ENCODE peak calls at places on chromosomes 1 and 21, in five cellular contexts. G is uterus, L is heart left ventricle, J is GM12878, F is IMR-90. C is an unnamed sample. For H3K36me3, the result is how much of the 10 kb centered on the place peaks cover.

GRCh38 chr1:233543338-233544255 is 70.3 kb upstream of the KCNK1 start:
- DNase-seq in F (peak), L (no peak), G (peak), J (no peak), C (no peak)

GRCh38 chr1:181087400-181087901 is 1.0 kb upstream of the IER5 start:
- DNase-seq in G (no peak), L (no peak), J (no peak), F (no peak), C (no peak)

GRCh38 chr21:33655591-33656221 is 13.4 kb downstream of the ITSN1 start:
- DNase-seq in J (no peak), L (no peak), F (peak), G (no peak), C (no peak)

GRCh38 chr1:229205854-229206253 is 65.1 kb upstream of the RAB4A start:
- DNase-seq in L (no peak), G (no peak), F (no peak), J (no peak), C (no peak)

GRCh38 chr1:22717038-22717758 is 6.6 kb downstream of the EPHB2 start:
- DNase-seq in L (no peak), J (no peak), F (no peak), G (no peak), C (no peak)

GRCh38 chr1:24152631-24153494 is 9.9 kb upstream of the IL22RA1 start:
- DNase-seq in J (no peak), G (no peak), F (no peak), L (no peak), C (no peak)

GRCh38 chr1:228370941-228371740 is 35.5 kb downstream of the TRIM11 start:
- DNase-seq in F (no peak), G (no peak), J (no peak), L (peak), C (peak)

GRCh38 chr1:43367904-43368645 is at the start of gene ELOVL1:
- DNase-seq in F (peak), G (peak), L (peak), J (peak), C (peak)

GRCh38 chr1:201295861-201296260 is 12.6 kb downstream of the PKP1 start:
- DNase-seq in F (peak), J (no peak), G (no peak), L (no peak), C (no peak)

GRCh38 chr1:202584707-202585590 is 125.3 kb downstream of the SYT2 start:
- DNase-seq in F (peak), L (no peak), J (no peak), G (no peak), C (no peak)

GRCh38 chr1:117783586-117784396 is 145.6 kb downstream of the GDAP2 start:
- DNase-seq in F (no peak), J (no peak), G (no peak), L (no peak), C (no peak)

GRCh38 chr1:15186846-15187151 is 33.3 kb downstream of the TMEM51 start:
- DNase-seq in L (no peak), F (no peak), G (no peak), J (no peak), C (no peak)

GRCh38 chr1:215473943-215474342 is 93.2 kb upstream of the KCTD3 start:
- DNase-seq in F (peak), L (no peak), G (no peak), J (no peak), C (no peak)

GRCh38 chr1:27727126-27727525 is 1.4 kb downstream of the FAM76A start:
- DNase-seq in F (peak), G (no peak), L (no peak), J (no peak), C (no peak)

GRCh38 chr21:41542727-41543126 is 34.8 kb upstream of the TMPRSS2 start:
- DNase-seq in J (no peak), L (no peak), G (no peak), F (no peak), C (no peak)

GRCh38 chr1:76668046-76668445 is 199.2 kb upstream of the ST6GALNAC5 start:
- DNase-seq in J (peak), G (no peak), L (no peak), F (no peak), C (no peak)

GRCh38 chr1:193799371-193799770 is 613.0 kb upstream of the B3GALT2 start:
- DNase-seq in J (no peak), F (no peak), L (no peak), G (no peak), C (no peak)

GRCh38 chr1:145689922-145690321 is 17.2 kb downstream of the PDZK1 start:
- DNase-seq in G (no peak), F (no peak), J (no peak), L (no peak), C (no peak)

GRCh38 chr1:147072371-147073061 is 99.8 kb downstream of the PRKAB2 start:
- DNase-seq in F (no peak), L (no peak), G (no peak), J (no peak), C (no peak)

GRCh38 chr1:64320899-64321624 is 117.6 kb downstream of the UBE2U start:
- DNase-seq in G (no peak), L (no peak), J (no peak), F (no peak), C (no peak)

GRCh38 chr1:198520524-198521254 is 19.8 kb downstream of the ATP6V1G3 start:
- DNase-seq in J (peak), F (no peak), L (no peak), G (no peak), C (no peak)

GRCh38 chr1:30171956-30172694 is 551.3 kb downstream of the MATN1 start:
- DNase-seq in F (no peak), G (no peak), L (no peak), J (no peak), C (no peak)

GRCh38 chr1:199753513-199753912 is 274.0 kb upstream of the NR5A2 start:
- DNase-seq in L (no peak), F (no peak), J (no peak), G (no peak), C (no peak)

GRCh38 chr1:199758626-199759255 is 268.8 kb upstream of the NR5A2 start:
- DNase-seq in G (no peak), J (no peak), F (no peak), L (no peak), C (no peak)

GRCh38 chr1:199762567-199762966 is 264.9 kb upstream of the NR5A2 start:
- DNase-seq in F (no peak), G (no peak), J (no peak), L (no peak), C (no peak)

GRCh38 chr1:199759268-199759724 is 268.2 kb upstream of the NR5A2 start:
- DNase-seq in F (peak), G (no peak), J (no peak), L (no peak), C (no peak)
- H3K4me3 ChIP-seq in F (no peak), G (no peak), J (no peak), L (no peak), C (no peak)

DNA sequence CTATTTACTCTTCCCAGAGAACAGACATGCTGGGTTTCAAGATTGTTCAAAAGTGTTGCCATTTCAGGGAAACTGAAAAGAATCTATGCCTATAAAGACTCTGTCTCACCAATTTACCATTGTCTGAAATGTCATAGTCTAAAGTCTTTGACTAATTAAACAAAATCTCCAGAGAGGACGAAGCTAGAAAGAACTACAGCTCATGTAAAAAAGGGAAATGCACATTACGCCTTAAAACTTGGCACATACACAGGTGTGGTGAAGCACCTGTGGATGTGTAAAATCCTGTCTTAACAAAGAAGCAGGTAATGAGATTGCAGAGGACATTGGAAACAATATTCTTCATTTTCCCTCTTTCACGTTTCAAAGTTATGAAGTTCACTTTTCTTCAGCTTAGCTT is 130.6 kb downstream of the EIF4G3 start:
- DNase-seq in L (no peak), J (no peak), G (no peak), F (no peak), C (no peak)
- H3K36me3 ChIP-seq in L (under half), J (under half), G (under half), F (under half), C (under half)

GRCh38 chr1:239268007-239268406 is 118.4 kb upstream of the CHRM3 start:
- DNase-seq in J (no peak), G (no peak), L (no peak), F (no peak), C (no peak)
- TF ChIP-seq POLR2A in J (no peak), G (no peak), L (no peak), F (no peak), C (no peak)

DNA sequence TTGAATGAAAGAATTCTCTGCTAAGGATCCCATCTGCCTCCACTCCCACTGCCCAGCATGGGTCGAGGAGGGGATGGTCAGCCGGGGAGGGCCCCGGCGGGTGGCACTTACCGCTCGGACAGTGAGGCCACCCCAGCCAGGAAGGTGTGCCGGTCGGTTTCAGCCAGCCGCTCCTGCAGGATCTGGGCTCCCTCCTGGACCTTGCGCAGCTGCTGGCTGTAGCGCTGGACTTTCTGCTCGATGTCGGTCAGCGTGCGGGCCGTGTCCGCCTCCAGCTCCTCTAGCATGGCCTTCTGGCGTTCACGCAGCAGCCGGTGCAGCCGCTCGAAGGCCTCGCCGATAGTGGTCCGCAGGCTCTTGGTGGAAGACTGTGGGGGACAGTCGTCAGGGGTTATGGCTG is 22.3 kb downstream of the TRIM62 start:
- DNase-seq in J (no peak), F (no peak), G (no peak), L (peak), C (no peak)
- H3K4me3 ChIP-seq in J (no peak), F (no peak), G (no peak), L (no peak), C (no peak)

DNA sequence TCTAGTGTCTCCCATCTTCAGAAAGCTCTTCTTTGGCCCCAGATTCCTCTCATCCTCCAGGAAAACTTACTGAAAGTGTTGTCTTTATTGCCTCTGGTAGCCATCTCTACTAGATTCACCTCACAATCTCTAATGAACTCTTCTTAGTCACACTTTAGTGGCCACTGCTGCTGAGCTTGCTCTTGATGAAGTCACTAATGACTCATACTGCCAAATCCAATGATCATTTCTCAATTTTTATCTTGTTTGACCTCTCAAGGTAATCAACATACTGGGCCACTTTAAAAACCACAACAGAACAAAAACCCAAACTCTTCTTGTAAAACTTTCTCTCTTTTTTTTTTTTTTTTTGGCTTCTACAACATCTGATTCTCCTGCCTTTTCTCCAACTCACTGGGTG is 196.4 kb downstream of the LHX8 start:
- DNase-seq in G (no peak), F (no peak), L (no peak), J (no peak), C (no peak)
- H3K36me3 ChIP-seq in G (under half), F (under half), L (under half), J (under half), C (under half)

DNA sequence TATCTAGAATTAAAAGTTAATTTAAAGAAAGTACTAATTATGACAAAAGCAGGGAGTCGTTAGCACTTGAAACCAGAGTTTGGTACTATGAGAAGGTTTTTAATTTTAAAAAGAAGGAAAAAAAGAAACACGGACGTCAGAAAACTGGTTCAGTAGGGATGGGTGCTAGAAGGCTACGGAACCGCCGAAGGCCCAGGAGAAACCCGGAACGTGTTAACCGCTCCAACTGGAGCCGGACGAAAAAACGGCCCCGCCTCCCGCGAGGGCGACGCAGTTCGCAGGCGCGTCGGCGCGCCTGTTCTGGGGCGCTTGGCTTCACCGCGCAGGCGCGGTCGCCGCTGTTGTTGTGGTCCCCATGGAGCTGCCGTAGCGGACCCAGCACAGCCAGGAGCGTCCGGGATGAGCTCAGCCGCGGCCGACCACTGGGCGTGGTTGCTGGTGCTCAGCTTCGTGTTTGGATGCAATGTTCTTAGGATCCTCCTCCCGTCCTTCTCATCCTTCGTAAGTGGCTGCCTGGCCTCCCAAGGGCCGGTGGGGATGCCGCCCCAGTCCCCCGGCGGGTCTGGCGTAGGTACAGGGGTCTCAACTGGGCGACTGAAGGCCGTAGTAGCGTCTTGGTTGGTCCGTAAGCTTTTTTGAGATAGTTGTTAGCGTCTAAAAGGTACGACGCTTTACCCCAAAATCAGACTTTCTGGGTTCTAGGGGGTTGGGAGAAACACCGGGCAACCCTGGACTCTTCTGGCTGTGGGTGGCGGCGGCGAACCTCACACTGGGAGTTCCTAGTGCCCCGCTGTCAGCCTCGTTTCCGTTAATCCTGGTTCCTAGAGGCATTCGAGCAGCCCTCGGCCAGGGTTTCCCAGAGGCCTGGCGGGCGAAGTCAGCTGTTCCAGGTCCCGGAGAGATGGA is 31.4 kb upstream of the HMGN1 start:
- DNase-seq in J (peak), G (peak), L (peak), F (peak), C (peak)
- TF ChIP-seq POLR2A in J (peak), G (peak), L (peak), F (peak), C (peak)

GRCh38 chr1:154495496-154496273 is 6.3 kb upstream of the TDRD10 start:
- DNase-seq in G (no peak), L (no peak), F (no peak), J (no peak), C (no peak)

GRCh38 chr1:154490327-154490726 is 11.7 kb upstream of the TDRD10 start:
- DNase-seq in G (no peak), F (no peak), J (no peak), L (no peak), C (no peak)

GRCh38 chr1:154492115-154492514 is 9.9 kb upstream of the TDRD10 start:
- DNase-seq in J (peak), L (no peak), G (no peak), F (no peak), C (no peak)

GRCh38 chr1:154496381-154496780 is 5.6 kb upstream of the TDRD10 start:
- DNase-seq in F (no peak), G (no peak), J (no peak), L (no peak), C (no peak)

DNA sequence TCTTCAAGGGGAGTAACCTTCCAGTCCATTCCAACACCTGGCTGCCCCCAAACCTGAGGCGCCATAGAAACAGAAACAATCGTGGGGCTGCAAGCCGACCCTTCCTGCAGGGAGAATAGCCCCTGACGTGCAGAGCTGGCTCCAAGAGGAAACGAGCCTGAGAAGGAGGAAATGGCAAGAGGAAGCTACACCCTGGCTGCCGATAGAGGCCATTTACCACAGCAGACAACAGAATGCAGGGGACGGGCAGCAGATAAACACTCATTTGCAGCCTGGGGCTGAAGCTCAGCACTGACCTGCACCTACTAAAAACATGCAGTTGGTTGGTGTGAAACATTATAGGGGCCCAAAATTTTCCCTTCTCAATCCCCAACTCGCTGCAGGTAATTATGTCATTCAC is 8.7 kb upstream of the TDRD10 start:
- DNase-seq in J (no peak), L (peak), F (no peak), G (peak), C (peak)
- H3K4me3 ChIP-seq in J (no peak), L (peak), F (no peak), G (no peak), C (no peak)

GRCh38 chr1:54289061-54289938 is 89.3 kb downstream of the MRPL37 start:
- DNase-seq in G (no peak), J (no peak), F (peak), L (no peak), C (no peak)
- H3K36me3 ChIP-seq in G (under half), J (under half), F (under half), L (under half), C (under half)

C was measured in right lobe of liver.